ENCODE peak calls at places on chromosome 2, in eight cellular contexts. D, C, L, G, N, X, F and Q are unnamed samples.

GRCh38 chr2:55965966-55966365 is 42.4 kb upstream of the EFEMP1 start:
- DNase-seq in D (no peak), C (no peak), L (no peak), G (no peak), N (no peak), X (no peak), F (no peak), Q (no peak)

GRCh38 chr2:108271691-108272253 is 16.9 kb upstream of the SULT1C2 start:
- DNase-seq in D (no peak), C (no peak), L (no peak), G (no peak), N (peak), X (no peak), F (no peak), Q (no peak)

GRCh38 chr2:86221066-86221684 is 21.9 kb downstream of the MRPL35 start:
- DNase-seq in D (peak), C (no peak), L (peak), G (no peak), N (no peak), X (peak), F (peak), Q (no peak)

GRCh38 chr2:101204400-101205095 is 48.1 kb upstream of the CNOT11 start:
- DNase-seq in D (no peak), C (no peak), L (no peak), G (no peak), N (no peak), X (no peak), F (no peak), Q (no peak)

GRCh38 chr2:237721828-237722227 is 76.8 kb upstream of the RBM44 start:
- DNase-seq in D (no peak), C (no peak), L (no peak), G (no peak), N (no peak), X (no peak), F (no peak), Q (no peak)

GRCh38 chr2:73114273-73114867 is 1.6 kb upstream of the RAB11FIP5 start:
- DNase-seq in D (no peak), C (no peak), L (no peak), G (no peak), N (no peak), X (no peak), F (no peak), Q (no peak)

GRCh38 chr2:11155326-11156059 is at the start of gene SLC66A3:
- DNase-seq in D (no peak), C (no peak), L (no peak), G (no peak), N (no peak), X (peak), F (no peak), Q (peak)

GRCh38 chr2:157291018-157291417 is 33.5 kb downstream of the GALNT5 start:
- DNase-seq in D (no peak), C (no peak), L (no peak), G (no peak), N (no peak), X (no peak), F (no peak), Q (no peak)

GRCh38 chr2:152568566-152568965 is 148.7 kb downstream of the PRPF40A start:
- DNase-seq in D (no peak), C (no peak), L (no peak), G (no peak), N (no peak), X (no peak), F (no peak), Q (no peak)

GRCh38 chr2:95361216-95361980 is 41.1 kb upstream of the FAHD2A start:
- DNase-seq in D (no peak), C (no peak), L (no peak), G (no peak), N (peak), X (no peak), F (no peak), Q (no peak)

GRCh38 chr2:236994361-236994760 is 91.3 kb upstream of the COPS8 start:
- DNase-seq in D (no peak), C (no peak), L (no peak), G (no peak), N (no peak), X (no peak), F (no peak), Q (no peak)

GRCh38 chr2:133287709-133288108 is 280.6 kb downstream of the NCKAP5 start:
- DNase-seq in D (no peak), C (no peak), L (no peak), G (no peak), N (no peak), X (no peak), F (no peak), Q (no peak)

GRCh38 chr2:230849633-230850357 is 14.9 kb upstream of the ITM2C start:
- DNase-seq in D (no peak), C (peak), L (peak), G (peak), N (no peak), X (no peak), F (peak), Q (peak)

GRCh38 chr2:170361359-170361936 is 183.5 kb downstream of the MYO3B start:
- DNase-seq in D (peak), C (peak), L (peak), G (peak), N (no peak), X (peak), F (peak), Q (peak)

GRCh38 chr2:241011296-241011600 is 12.8 kb downstream of the SNED1 start:
- DNase-seq in D (peak), C (no peak), L (no peak), G (no peak), N (peak), X (no peak), F (no peak), Q (no peak)